ENCODE peak calls at places on chromosomes 4 and X, in ten cellular contexts. N is uterus, K is stomach, R is GM12878, Z is heart left ventricle, D is A549, O is K562, A is upper lobe of left lung, V is adrenal gland, G is tibial nerve. E is an unnamed sample. For H3K4me1, the result is how much of the 10 kb centered on the place peaks cover.

GRCh38 chr4:30802622-30803323 is 82.6 kb downstream of the PCDH7 start:
- DNase-seq in R (no peak), A (no peak), K (no peak), N (no peak), V (no peak), Z (no peak), G (no peak), D (no peak), O (no peak), E (no peak)

GRCh38 chrX:80335062-80335830 is 85.0 kb upstream of the TENT5D start:
- DNase-seq in G (peak), O (no peak), N (peak), V (peak), A (peak), K (peak), Z (peak), R (no peak), D (peak), E (no peak)

GRCh38 chr4:39048291-39048690 is 13.7 kb upstream of the KLHL5 start:
- DNase-seq in V (no peak), K (no peak), R (no peak), N (no peak), G (no peak), A (no peak), Z (no peak), O (no peak), D (no peak), E (no peak)

GRCh38 chr4:33709247-33709646 is 2535.1 kb downstream of the ARAP2 start:
- DNase-seq in Z (no peak), G (no peak), A (no peak), V (no peak), D (no peak), R (no peak), N (no peak), K (no peak), O (no peak), E (no peak)

GRCh38 chr4:20044936-20045335 is 206.8 kb upstream of the SLIT2 start:
- DNase-seq in A (no peak), V (no peak), Z (no peak), G (no peak), D (no peak), O (no peak), K (no peak), N (no peak), R (no peak), E (no peak)

GRCh38 chr4:15150636-15151432 is 148.6 kb downstream of the CPEB2 start:
- DNase-seq in Z (no peak), O (peak), G (no peak), N (no peak), A (no peak), V (no peak), D (no peak), K (no peak), R (no peak), E (peak)

GRCh38 chr4:6308890-6309643 is 39.4 kb downstream of the WFS1 start:
- DNase-seq in O (no peak), G (no peak), Z (no peak), D (no peak), R (no peak), A (no peak), K (peak), N (no peak), V (no peak), E (no peak)

GRCh38 chr4:123777297-123777859 is 380.8 kb downstream of the SPRY1 start:
- DNase-seq in D (no peak), N (no peak), A (no peak), G (no peak), O (no peak), K (no peak), Z (peak), R (no peak), V (no peak), E (no peak)

GRCh38 chr4:67746797-67747495 is 7.2 kb downstream of the GNRHR start:
- DNase-seq in Z (no peak), V (no peak), R (peak), D (no peak), K (no peak), N (no peak), A (no peak), O (peak), G (no peak), E (no peak)

GRCh38 chrX:150155396-150156048 is 207.6 kb upstream of the MAMLD1 start:
- DNase-seq in G (no peak), R (no peak), O (no peak), Z (peak), V (peak), D (peak), A (no peak), N (no peak), K (no peak), E (peak)

GRCh38 chrX:136768469-136769084 is 12.2 kb downstream of the ARHGEF6 start:
- DNase-seq in V (no peak), Z (peak), A (peak), K (no peak), D (no peak), O (peak), G (no peak), R (no peak), N (peak), E (no peak)

GRCh38 chrX:97876697-97877407 is 993.1 kb downstream of the RPA4 start:
- DNase-seq in O (no peak), V (no peak), N (no peak), R (no peak), Z (no peak), D (no peak), G (no peak), K (no peak), A (no peak), E (no peak)

GRCh38 chr4:119735136-119735770 is 106.6 kb upstream of the PDE5A start:
- DNase-seq in G (no peak), A (no peak), D (no peak), O (no peak), V (no peak), R (no peak), Z (no peak), N (no peak), K (no peak), E (no peak)

GRCh38 chr4:67220848-67221247 is 324.5 kb downstream of the CENPC start:
- DNase-seq in A (no peak), G (no peak), K (no peak), D (no peak), Z (no peak), V (no peak), N (no peak), R (no peak), O (no peak), E (no peak)

GRCh38 chrX:25721564-25721963 is 416.6 kb upstream of the MAGEB18 start:
- DNase-seq in R (no peak), K (no peak), O (no peak), A (no peak), V (no peak), N (no peak), Z (no peak), G (no peak), D (no peak), E (no peak)

GRCh38 chr4:83753260-83753659 is 217.4 kb downstream of the GPAT3 start:
- DNase-seq in R (no peak), A (no peak), D (no peak), O (no peak), V (no peak), K (no peak), N (no peak), Z (no peak), G (no peak), E (no peak)

GRCh38 chrX:142238536-142238935 is 33.4 kb upstream of the MAGEC2 start:
- DNase-seq in Z (no peak), N (no peak), O (no peak), A (no peak), G (no peak), R (no peak), D (no peak), V (no peak), K (no peak), E (no peak)

GRCh38 chr4:22463179-22463578 is 52.7 kb downstream of the ADGRA3 start:
- DNase-seq in Z (no peak), V (no peak), A (no peak), G (no peak), R (no peak), O (no peak), D (no peak), N (no peak), K (no peak), E (no peak)

GRCh38 chr4:39304651-39305050 is 61.5 kb downstream of the RFC1 start:
- DNase-seq in A (no peak), R (no peak), D (no peak), O (peak), V (no peak), K (no peak), Z (no peak), G (no peak), N (no peak), E (peak)

GRCh38 chr4:14708574-14708973 is 293.7 kb upstream of the CPEB2 start:
- DNase-seq in N (no peak), A (no peak), G (no peak), R (no peak), Z (no peak), K (no peak), O (no peak), D (no peak), V (no peak), E (no peak)

GRCh38 chr4:93876739-93877138 is 48.2 kb downstream of the ATOH1 start:
- DNase-seq in N (no peak), R (no peak), G (no peak), A (no peak), K (no peak), Z (no peak), O (no peak), V (no peak), D (no peak), E (no peak)

GRCh38 chr4:100986360-100986868 is 360.9 kb downstream of the PPP3CA start:
- DNase-seq in A (no peak), V (no peak), N (no peak), Z (no peak), K (no peak), D (no peak), G (no peak), R (no peak), O (no peak), E (no peak)

GRCh38 chr4:91113130-91113706 is 986.0 kb downstream of the CCSER1 start:
- DNase-seq in Z (no peak), N (no peak), V (no peak), G (no peak), O (peak), D (peak), R (peak), K (no peak), A (no peak), E (no peak)

GRCh38 chrX:9794495-9794894 is 8.3 kb downstream of the SHROOM2 start:
- DNase-seq in V (no peak), O (no peak), R (no peak), N (no peak), K (no peak), Z (no peak), G (no peak), D (no peak), A (no peak), E (no peak)

GRCh38 chrX:14873676-14874049 is 442 bp downstream of the MOSPD2 start:
- DNase-seq in G (no peak), R (no peak), A (no peak), O (no peak), V (no peak), N (no peak), K (no peak), D (no peak), Z (no peak), E (no peak)

GRCh38 chr4:123014038-123014437 is 91.6 kb upstream of the NUDT6 start:
- DNase-seq in R (no peak), O (no peak), V (no peak), K (no peak), Z (no peak), A (no peak), D (no peak), G (no peak), N (no peak), E (no peak)

GRCh38 chrX:9859711-9860555 is 73.7 kb downstream of the SHROOM2 start:
- DNase-seq in O (no peak), R (no peak), G (no peak), A (no peak), N (no peak), Z (no peak), K (no peak), D (no peak), V (no peak), E (no peak)

GRCh38 chr4:12170308-12170707 is 741.6 kb upstream of the HS3ST1 start:
- DNase-seq in A (no peak), K (no peak), V (no peak), O (no peak), Z (no peak), N (no peak), G (no peak), D (no peak), R (no peak), E (no peak)

GRCh38 chr4:6688879-6689505 is 4.7 kb upstream of the S100P start:
- DNase-seq in K (peak), Z (no peak), R (no peak), A (peak), V (no peak), O (peak), G (peak), D (peak), N (no peak), E (no peak)

GRCh38 chr4:186948361-186949291 is 225.0 kb upstream of the FAT1 start:
- DNase-seq in D (peak), G (no peak), K (no peak), V (no peak), Z (peak), N (no peak), O (no peak), R (no peak), A (no peak), E (no peak)

GRCh38 chr4:26420438-26420837 is 69.8 kb downstream of the CCKAR start:
- DNase-seq in R (no peak), D (no peak), Z (no peak), A (no peak), O (no peak), G (no peak), V (no peak), K (no peak), N (no peak), E (no peak)

GRCh38 chr4:11631416-11631815 is 202.7 kb upstream of the HS3ST1 start:
- DNase-seq in V (no peak), G (no peak), N (no peak), Z (no peak), O (no peak), D (no peak), A (no peak), K (no peak), R (no peak), E (no peak)

GRCh38 chr4:147157860-147158701 is 212.4 kb upstream of the TTC29 start:
- DNase-seq in K (peak), O (no peak), A (peak), G (no peak), Z (peak), D (peak), R (no peak), V (peak), N (no peak), E (no peak)

GRCh38 chr4:30836231-30836630 is 116.1 kb downstream of the PCDH7 start:
- DNase-seq in R (no peak), A (no peak), Z (no peak), O (no peak), N (no peak), D (no peak), V (no peak), G (no peak), K (no peak), E (no peak)

GRCh38 chrX:119757979-119758681 is at the start of gene SOWAHD:
- DNase-seq in V (no peak), N (no peak), D (no peak), A (peak), O (peak), R (no peak), Z (peak), K (peak), G (no peak), E (no peak)

GRCh38 chr4:47289805-47290204 is 173.7 kb downstream of the COMMD8 start:
- DNase-seq in D (no peak), V (no peak), R (no peak), Z (no peak), A (no peak), K (no peak), G (no peak), N (no peak), O (no peak), E (no peak)

GRCh38 chr4:108030332-108030731 is 40.6 kb downstream of the HADH start:
- DNase-seq in G (peak), O (peak), Z (no peak), D (peak), N (no peak), K (no peak), A (no peak), V (peak), R (no peak), E (no peak)

GRCh38 chrX:102840871-102841705 is 96.0 kb upstream of the RAB40AL start:
- DNase-seq in D (no peak), R (no peak), V (no peak), A (no peak), K (no peak), Z (no peak), N (no peak), G (no peak), O (peak), E (no peak)

GRCh38 chr4:39442910-39443480 is 15.7 kb downstream of the RPL9 start:
- DNase-seq in A (no peak), O (no peak), D (no peak), K (no peak), G (no peak), Z (no peak), N (no peak), V (no peak), R (no peak), E (no peak)

GRCh38 chrX:3653111-3653510 is 60.3 kb downstream of the PRKX start:
- DNase-seq in D (no peak), O (no peak), R (no peak), G (no peak), A (no peak), V (no peak), Z (no peak), K (no peak), N (no peak), E (no peak)

GRCh38 chrX:3655181-3655580 is 58.3 kb downstream of the PRKX start:
- DNase-seq in K (no peak), D (no peak), V (no peak), Z (no peak), R (no peak), N (no peak), O (no peak), G (no peak), A (no peak), E (no peak)

GRCh38 chrX:3648084-3648483 is 65.4 kb downstream of the PRKX start:
- DNase-seq in A (no peak), O (no peak), G (no peak), R (no peak), K (no peak), D (no peak), N (no peak), V (no peak), Z (no peak), E (no peak)

GRCh38 chrX:3651272-3651671 is 62.2 kb downstream of the PRKX start:
- DNase-seq in D (no peak), K (no peak), G (no peak), R (no peak), Z (no peak), O (no peak), V (no peak), N (no peak), A (no peak), E (no peak)
- TF ChIP-seq POLR2A in D (no peak), K (no peak), G (no peak), R (no peak), Z (no peak), O (no peak), V (no peak), N (no peak), A (no peak), E (no peak)

DNA sequence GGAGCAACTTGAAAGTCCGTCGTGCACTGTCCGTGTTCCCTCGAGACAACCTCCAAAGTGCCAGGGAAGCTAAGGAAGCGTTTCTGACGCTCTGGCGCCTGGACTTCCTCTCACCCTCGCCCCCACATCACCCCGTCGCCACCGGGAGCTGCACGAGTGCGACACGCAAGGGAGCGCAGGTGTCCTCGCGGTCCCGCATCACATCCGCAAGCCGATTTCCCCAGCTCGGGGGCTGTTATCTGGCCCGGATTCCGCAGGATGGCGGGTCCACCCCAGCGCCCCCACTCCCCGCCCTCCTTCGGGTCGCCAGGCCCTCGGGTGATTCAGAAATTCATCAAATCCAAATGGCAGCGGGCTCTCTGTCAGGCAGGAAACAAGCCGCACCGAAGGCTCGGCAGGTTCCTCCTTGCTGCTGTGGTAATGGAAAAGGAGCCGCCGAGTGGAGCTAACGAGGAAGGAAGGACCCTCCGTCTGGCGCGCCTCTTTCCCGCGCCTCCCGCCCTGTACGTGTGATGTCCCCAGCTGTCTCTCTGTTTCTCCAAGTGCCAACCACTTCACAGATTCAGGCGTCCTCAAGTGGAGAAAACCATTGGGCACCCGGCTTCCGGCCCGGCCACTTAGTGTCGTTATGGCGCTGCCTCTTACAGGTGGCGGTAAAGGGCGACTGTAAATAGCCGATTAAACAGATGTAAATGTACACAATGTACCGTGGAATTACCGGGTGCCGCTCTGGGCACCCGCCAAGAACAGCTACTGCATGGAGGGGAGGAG is 901 bp upstream of the SETD7 start:
- DNase-seq in N (peak), Z (peak), K (peak), R (no peak), G (peak), A (peak), V (peak), D (peak), O (peak), E (no peak)
- H3K4me1 ChIP-seq in N (under half), Z (under half), K (under half), R (under half), G (under half), A (under half), V (under half), D (under half), O (under half), E (half or more)

GRCh38 chrX:13341491-13342101 is 21.7 kb upstream of the ATXN3L start:
- DNase-seq in R (no peak), V (no peak), G (no peak), D (no peak), O (no peak), A (no peak), N (no peak), K (no peak), Z (no peak), E (no peak)

GRCh38 chrX:13340182-13340791 is 20.4 kb upstream of the ATXN3L start:
- DNase-seq in D (no peak), A (no peak), V (no peak), Z (no peak), G (no peak), O (no peak), N (no peak), R (no peak), K (no peak), E (no peak)

GRCh38 chrX:13339607-13340006 is 19.8 kb upstream of the ATXN3L start:
- DNase-seq in A (no peak), R (no peak), N (no peak), G (no peak), O (no peak), Z (no peak), V (no peak), D (no peak), K (no peak), E (no peak)

GRCh38 chrX:13334491-13334890 is 14.6 kb upstream of the ATXN3L start:
- DNase-seq in G (no peak), A (no peak), O (no peak), V (no peak), N (no peak), K (no peak), R (no peak), D (no peak), Z (no peak), E (no peak)

GRCh38 chrX:13338985-13339384 is 19.1 kb upstream of the ATXN3L start:
- DNase-seq in G (no peak), A (no peak), N (no peak), D (no peak), R (no peak), K (no peak), V (no peak), O (no peak), Z (no peak), E (no peak)
- H3K27ac ChIP-seq in G (no peak), A (no peak), N (peak), D (peak), R (no peak), K (no peak), V (no peak), O (no peak), Z (no peak), E (no peak)

GRCh38 chr4:184268574-184269160 is 51.0 kb upstream of the ENPP6 start:
- DNase-seq in R (no peak), D (no peak), N (no peak), A (no peak), K (no peak), O (peak), V (peak), G (no peak), Z (no peak), E (no peak)

GRCh38 chr4:184265566-184266351 is 48.1 kb upstream of the ENPP6 start:
- DNase-seq in O (peak), V (no peak), Z (no peak), N (no peak), R (no peak), K (no peak), A (no peak), G (no peak), D (peak), E (no peak)

GRCh38 chr4:184269879-184270430 is 52.3 kb upstream of the ENPP6 start:
- DNase-seq in Z (no peak), G (no peak), R (no peak), O (no peak), N (no peak), V (no peak), A (no peak), D (no peak), K (no peak), E (no peak)

GRCh38 chr4:184267673-184268573 is 50.2 kb upstream of the ENPP6 start:
- DNase-seq in N (no peak), V (peak), Z (peak), A (peak), R (peak), D (peak), O (peak), G (no peak), K (peak), E (no peak)

GRCh38 chr4:184267206-184267608 is 49.5 kb upstream of the ENPP6 start:
- DNase-seq in N (no peak), G (no peak), K (no peak), V (no peak), R (no peak), D (no peak), Z (no peak), A (no peak), O (no peak), E (no peak)
- TF ChIP-seq POLR2A in N (no peak), G (no peak), K (no peak), V (no peak), R (no peak), D (no peak), Z (no peak), A (no peak), O (no peak), E (no peak)

E was measured in esophagus muscularis mucosa.